ENCODE peak calls at places on chromosomes 12 and 14, in four cellular contexts. C is Karpas-422, D is HCT116, W is SK-N-SH. K is an unnamed sample.

GRCh38 chr14:101128478-101129450 is 225.2 kb upstream of the RTL1 start:
- DNase-seq in C (no peak), W (peak; percentile 20), D (no peak), K (no peak)

GRCh38 chr14:61780125-61780524 is 17.9 kb downstream of the SNAPC1 start:
- DNase-seq in D (no peak), W (no peak), C (no peak), K (no peak)

GRCh38 chr12:51749201-51749985 is 99.1 kb downstream of the FIGNL2 start:
- DNase-seq in C (no peak), W (no peak), D (no peak), K (no peak)

GRCh38 chr14:42804146-42804545 is 1197.5 kb downstream of the LRFN5 start:
- DNase-seq in D (no peak), W (no peak), C (no peak), K (no peak)

GRCh38 chr14:77268989-77269595 is 1.9 kb downstream of the NGB start:
- DNase-seq in D (no peak), W (no peak), C (no peak), K (no peak)

GRCh38 chr12:16670456-16671050 is 64.6 kb upstream of the LMO3 start:
- DNase-seq in C (no peak), D (no peak), W (no peak), K (no peak)

GRCh38 chr12:98559666-98560065 is 33.8 kb upstream of the SLC25A3 start:
- DNase-seq in C (no peak), D (no peak), W (no peak), K (no peak)

GRCh38 chr14:96986701-96987474 is 189.7 kb downstream of the VRK1 start:
- DNase-seq in C (peak; percentile 98), W (no peak), D (no peak), K (no peak)

GRCh38 chr14:89014570-89014847 is 190.1 kb downstream of the TTC8 start:
- DNase-seq in C (no peak), W (no peak), D (no peak), K (no peak)

GRCh38 chr12:47274725-47275124 is 195.0 kb upstream of the AMIGO2 start:
- DNase-seq in W (no peak), D (no peak), C (no peak), K (no peak)

GRCh38 chr14:77187649-77188012 is 6.0 kb downstream of the TMEM63C start:
- DNase-seq in C (no peak), D (no peak), W (no peak), K (no peak)

GRCh38 chr12:77847665-77848431 is 17.2 kb downstream of the NAV3 start:
- DNase-seq in D (peak; percentile 59), W (no peak), C (no peak), K (peak; percentile 19)

GRCh38 chr12:109738878-109739665 is 25.4 kb downstream of the FAM222A start:
- DNase-seq in C (no peak), D (no peak), W (peak; percentile 6), K (no peak)

GRCh38 chr12:116346222-116346621 is 68.7 kb upstream of the MED13L start:
- DNase-seq in D (no peak), W (peak; percentile 47), C (no peak), K (no peak)

GRCh38 chr12:76646366-76646765 is 86.8 kb upstream of the OSBPL8 start:
- DNase-seq in C (no peak), W (no peak), D (no peak), K (no peak)

GRCh38 chr12:716506-716905 is 35.9 kb upstream of the WNK1 start:
- DNase-seq in D (no peak), W (no peak), C (no peak), K (no peak)

GRCh38 chr14:21997300-21997699 is 323.7 kb upstream of the OR4E1 start:
- DNase-seq in D (peak; percentile 31), W (no peak), C (peak; percentile 82), K (no peak)

GRCh38 chr14:25757364-25757763 is 707.4 kb upstream of the STXBP6 start:
- DNase-seq in D (no peak), W (no peak), C (no peak), K (no peak)

GRCh38 chr12:107319536-107320030 is 226.2 kb upstream of the CRY1 start:
- DNase-seq in C (no peak), D (no peak), W (peak; percentile 61), K (no peak)

DNA sequence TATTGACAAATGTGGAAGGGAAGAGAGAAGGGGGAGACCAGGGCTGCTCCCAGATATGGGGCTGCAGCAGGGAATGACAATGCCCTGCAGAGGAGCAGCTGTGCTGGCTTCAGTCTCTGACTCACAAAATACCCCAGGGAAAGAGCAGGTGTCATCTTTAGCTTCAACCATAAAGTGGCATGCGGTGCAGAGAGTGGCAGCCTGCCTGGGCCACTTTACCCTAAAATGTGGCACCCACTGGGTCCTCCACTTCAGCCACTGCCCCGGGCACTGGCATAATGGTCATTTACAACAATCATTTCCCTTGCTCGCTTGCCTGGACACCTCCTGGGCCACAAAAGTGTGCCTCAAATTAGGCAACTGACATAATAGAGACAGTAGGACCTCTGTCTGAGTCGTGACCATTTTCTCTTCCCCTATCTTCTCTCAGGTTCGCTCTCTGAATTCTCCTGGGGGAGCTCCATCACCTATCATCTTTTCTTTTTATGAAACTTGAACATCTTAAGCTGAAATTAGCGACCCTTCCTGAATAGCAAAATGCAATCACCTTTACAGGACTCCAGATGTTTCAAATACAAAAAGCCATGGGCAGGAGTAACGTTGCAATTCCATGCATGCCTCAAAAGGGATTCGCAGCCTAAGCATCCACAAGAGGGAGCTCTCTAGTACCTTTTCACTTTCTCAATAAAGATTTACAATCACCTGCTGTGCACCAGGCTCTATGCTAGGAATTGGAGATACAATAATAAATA is 179.9 kb upstream of the ATF7IP start:
- DNase-seq in D (peak; percentile 39), C (peak; percentile 92), W (peak; percentile 37), K (peak; percentile 48)
- H2AFZ ChIP-seq in D (peak overlapping the region; percentile 40), C (peak overlapping the region; percentile 78), W (no peak overlapping the region), K (no peak overlapping the region)

DNA sequence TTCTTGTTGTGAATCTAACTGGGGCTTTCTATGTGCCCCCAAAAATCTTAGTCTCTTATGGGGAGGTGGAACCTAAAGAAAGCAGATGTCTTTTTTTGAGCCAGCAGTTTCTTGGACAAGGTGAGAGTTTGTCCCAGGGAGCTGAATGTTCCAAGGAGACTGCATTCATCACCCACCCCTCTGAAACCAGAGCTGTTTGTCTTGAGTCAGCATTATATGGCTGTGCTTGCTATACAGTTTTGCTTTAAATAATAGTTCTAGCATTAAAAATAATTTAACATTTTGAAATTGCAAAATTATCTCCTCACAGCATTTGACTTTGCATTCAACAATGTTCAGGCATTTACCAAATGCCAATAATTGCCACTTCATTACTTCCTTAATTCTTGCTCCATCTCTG is 813.3 kb downstream of the BCL11B start:
- DNase-seq in W (no peak), C (no peak), D (no peak), K (no peak)
- H3K9me2 ChIP-seq in W (no peaks in the 10 kb centered on the region), C (no peaks in the 10 kb centered on the region), D (no peaks in the 10 kb centered on the region), K (no peaks in the 10 kb centered on the region)

GRCh38 chr12:94204647-94205247 is 56.4 kb downstream of the PLXNC1 start:
- DNase-seq in D (no peak), W (no peak), C (peak; percentile 77), K (no peak)
- H2AFZ ChIP-seq in D (no peak overlapping the region), W (no peak overlapping the region), C (peak overlapping the region; percentile 12), K (no peak overlapping the region)

GRCh38 chr12:4723226-4723625 is 3.0 kb downstream of the GALNT8 start:
- DNase-seq in C (no peak), W (no peak), D (no peak), K (no peak)

GRCh38 chr12:4717806-4718205 is 2.4 kb upstream of the GALNT8 start:
- DNase-seq in D (no peak), W (no peak), C (no peak), K (no peak)

GRCh38 chr12:4725057-4725456 is 4.9 kb downstream of the GALNT8 start:
- DNase-seq in W (no peak), D (no peak), C (no peak), K (no peak)

GRCh38 chr12:4720637-4720995 is 416 bp downstream of the GALNT8 start:
- DNase-seq in W (no peak), C (no peak), D (no peak), K (no peak)

GRCh38 chr12:4719821-4720636 is at the start of gene GALNT8:
- DNase-seq in C (no peak), W (no peak), D (no peak), K (no peak)
- H3K9me2 ChIP-seq in C (no peaks in the 10 kb centered on the region), W (no peaks in the 10 kb centered on the region), D (no peaks in the 10 kb centered on the region), K (no peaks in the 10 kb centered on the region)

GRCh38 chr14:23219075-23219474 is 18.7 kb upstream of the RNF212B start:
- DNase-seq in D (no peak), C (peak; percentile 16), W (no peak), K (no peak)
- H2AFZ ChIP-seq in D (no peak overlapping the region), C (no peak overlapping the region), W (no peak overlapping the region), K (no peak overlapping the region)

DNA sequence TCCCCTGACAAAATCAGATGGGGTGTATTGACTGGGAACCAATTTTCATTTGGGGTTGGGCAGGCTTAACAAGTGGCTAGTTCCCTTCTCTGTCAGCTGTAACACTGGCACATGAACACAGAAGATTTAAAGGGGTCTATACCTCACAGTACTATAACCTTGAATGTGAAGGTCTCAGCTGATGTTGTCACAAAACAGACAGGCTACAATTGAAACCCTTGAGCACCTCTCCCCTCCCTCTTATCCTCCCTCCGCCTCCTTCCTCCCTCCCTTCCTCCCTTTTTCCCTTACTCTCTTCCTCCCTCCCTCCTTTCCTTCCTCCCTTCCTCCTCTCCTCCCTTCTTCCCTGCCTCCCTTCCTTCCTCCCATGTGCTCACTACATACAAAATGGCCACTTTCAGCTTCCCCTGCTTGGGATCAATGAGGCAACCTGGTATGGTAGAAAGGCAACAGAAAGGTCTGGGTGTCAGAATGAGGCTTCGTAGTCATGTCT is 262.4 kb downstream of the TTC6 start:
- DNase-seq in C (no peak), D (no peak), W (no peak), K (no peak)
- H3K9me2 ChIP-seq in C (no peaks in the 10 kb centered on the region), D (no peaks in the 10 kb centered on the region), W (no peaks in the 10 kb centered on the region), K (no peaks in the 10 kb centered on the region)